ENCODE peak calls at places on chromosomes 3 and 15, in six cellular contexts. C is endothelial cell of umbilical vein, B is neural progenitor cell, R is fibroblast of lung, V is MM.1S, F is mammary epithelial cell. E is an unnamed sample.

GRCh38 chr3:46628980-46629379 is 16.7 kb downstream of the FAM240A start:
- DNase-seq in C (no peak), B (peak; percentile 53), R (no peak), V (no peak), F (no peak), E (no peak)

GRCh38 chr15:41848595-41848994 is 9.9 kb downstream of the PLA2G4B start:
- DNase-seq in C (no peak), B (no peak), R (peak; percentile 19), V (no peak), F (no peak), E (no peak)

GRCh38 chr3:35393916-35394315 is 245.4 kb upstream of the ARPP21 start:
- DNase-seq in C (no peak), B (no peak), R (peak; percentile 47), V (no peak), F (no peak), E (peak; percentile 34)

GRCh38 chr15:89075121-89075640 is 13.1 kb upstream of the ABHD2 start:
- DNase-seq in C (no peak), B (no peak), R (peak; percentile 33), V (no peak), F (peak; percentile 59), E (no peak)

GRCh38 chr15:73346735-73347312 is 21.9 kb downstream of the HCN4 start:
- DNase-seq in C (peak; percentile 21), B (peak; percentile 90), R (peak; percentile 27), V (peak; percentile 71), F (peak; percentile 47), E (peak; percentile 22)

GRCh38 chr15:96365781-96366525 is 35.5 kb downstream of the NR2F2 start:
- DNase-seq in C (no peak), B (peak; percentile 65), R (no peak), V (no peak), F (no peak), E (no peak)

GRCh38 chr3:45084820-45085816 is 59.0 kb downstream of the CLEC3B start:
- DNase-seq in C (no peak), B (no peak), R (peak; percentile 98), V (no peak), F (peak; percentile 61), E (peak; percentile 97)

GRCh38 chr3:187667526-187667925 is 2.7 kb downstream of the SST start:
- DNase-seq in C (no peak), B (no peak), R (no peak), V (no peak), F (no peak), E (no peak)

GRCh38 chr3:72791132-72791531 is 57.1 kb downstream of the SHQ1 start:
- DNase-seq in C (peak; percentile 16), B (no peak), R (peak; percentile 1), V (no peak), F (no peak), E (no peak)

GRCh38 chr3:65627102-65627501 is 411.6 kb downstream of the MAGI1 start:
- DNase-seq in C (no peak), B (no peak), R (no peak), V (no peak), F (peak; percentile 16), E (no peak)

GRCh38 chr3:187183210-187183862 is 13.9 kb upstream of the RTP1 start:
- DNase-seq in C (no peak), B (peak; percentile 23), R (peak; percentile 71), V (no peak), F (peak; percentile 79), E (peak; percentile 54)

GRCh38 chr3:112111785-112112402 is 21.2 kb downstream of the GCSAM start:
- DNase-seq in C (peak; percentile 59), B (peak; percentile 87), R (peak; percentile 58), V (peak; percentile 85), F (peak; percentile 71), E (peak; percentile 38)

GRCh38 chr15:47186071-47186470 is 531.2 kb upstream of the SEMA6D start:
- DNase-seq in C (no peak), B (no peak), R (no peak), V (no peak), F (no peak), E (no peak)

GRCh38 chr15:47184405-47185221 is 532.7 kb upstream of the SEMA6D start:
- DNase-seq in C (peak; percentile 37), B (peak; percentile 66), R (peak; percentile 27), V (peak; percentile 31), F (no peak), E (peak; percentile 14)

GRCh38 chr15:47182818-47183217 is 534.5 kb upstream of the SEMA6D start:
- DNase-seq in C (no peak), B (no peak), R (no peak), V (no peak), F (no peak), E (no peak)

GRCh38 chr15:47184003-47184404 is 533.3 kb upstream of the SEMA6D start:
- DNase-seq in C (peak; percentile 62), B (peak; percentile 67), R (no peak), V (peak; percentile 58), F (peak; percentile 31), E (no peak)

DNA sequence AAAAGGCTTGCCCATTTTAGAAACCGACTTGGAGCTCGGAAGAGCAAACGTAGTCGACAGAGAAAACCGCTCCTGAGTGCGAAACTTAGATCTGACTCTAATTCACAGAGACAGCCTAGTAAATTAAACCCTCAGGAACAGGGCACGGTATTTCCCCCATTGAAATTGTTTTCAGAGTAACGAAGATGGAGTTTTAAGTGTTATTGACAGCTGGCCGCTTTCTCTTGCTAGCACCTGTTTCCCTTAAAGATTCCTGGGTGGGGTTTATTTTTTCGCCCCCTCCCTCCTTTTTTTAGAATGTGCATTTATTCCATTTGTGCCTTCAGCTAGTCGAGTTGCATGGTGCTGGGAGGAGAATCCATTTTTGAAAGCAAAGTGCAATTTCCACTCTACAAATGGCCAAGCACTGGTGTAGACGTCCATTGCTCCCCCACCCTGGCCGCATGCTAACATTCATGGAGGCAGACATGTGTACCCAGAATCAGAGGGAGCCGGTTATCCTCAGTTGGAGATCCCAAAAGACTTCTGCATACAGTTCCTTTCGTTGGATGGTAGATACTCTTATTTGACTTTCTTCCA is 532.0 kb upstream of the SEMA6D start:
- DNase-seq in C (no peak), B (no peak), R (no peak), V (no peak), F (no peak), E (no peak)
- TF ChIP-seq EZH2 in C (no peak), B (no peak), R (no peak), V (no peak), F (peak; percentile 60), E (no peak)

GRCh38 chr15:38066612-38067011 is 132.2 kb downstream of the TMCO5A start:
- DNase-seq in C (no peak), B (no peak), R (no peak), V (no peak), F (no peak), E (no peak)

GRCh38 chr15:38070778-38071177 is 136.3 kb downstream of the TMCO5A start:
- DNase-seq in C (no peak), B (no peak), R (peak; percentile 20), V (no peak), F (no peak), E (no peak)

GRCh38 chr15:38068600-38068999 is 134.2 kb downstream of the TMCO5A start:
- DNase-seq in C (no peak), B (peak; percentile 36), R (peak; percentile 21), V (no peak), F (no peak), E (no peak)

GRCh38 chr15:38069506-38069905 is 135.1 kb downstream of the TMCO5A start:
- DNase-seq in C (peak; percentile 61), B (peak; percentile 7), R (peak; percentile 91), V (no peak), F (peak; percentile 82), E (peak; percentile 87)

DNA sequence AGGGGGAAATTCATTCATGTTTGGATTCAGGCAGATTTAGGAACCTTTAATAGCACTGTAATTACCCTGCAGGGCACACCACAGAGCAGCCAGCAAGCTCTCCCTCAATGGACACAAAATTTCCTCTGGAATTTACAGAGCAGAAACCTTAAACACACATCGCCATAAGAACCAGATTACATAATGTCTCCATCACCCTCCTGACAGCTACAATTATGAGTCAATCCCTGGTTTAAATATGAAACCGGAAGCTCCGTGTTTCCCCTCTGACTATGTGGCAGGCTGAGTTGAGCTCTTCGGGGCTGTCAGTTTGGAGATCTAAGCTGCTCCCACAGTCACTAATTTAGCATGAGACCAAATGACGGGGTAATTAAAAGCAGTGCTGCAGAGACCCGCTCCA is 134.6 kb downstream of the TMCO5A start:
- DNase-seq in C (peak; percentile 85), B (peak; percentile 33), R (peak; percentile 82), V (peak; percentile 61), F (peak; percentile 85), E (peak; percentile 75)
- H3K4me2 ChIP-seq in C (peak overlapping the region; percentile 90), B (peak overlapping the region; percentile 66), R (peak overlapping the region; percentile 79), V (peak overlapping the region; percentile 58), F (peak overlapping the region; percentile 77), E (peak overlapping the region; percentile 88)

GRCh38 chr3:184227481-184227935 is 1.9 kb upstream of the VWA5B2 start:
- DNase-seq in C (peak; percentile 36), B (peak; percentile 62), R (no peak), V (peak; percentile 49), F (no peak), E (no peak)

GRCh38 chr3:184230603-184231528 is 1.5 kb downstream of the VWA5B2 start:
- DNase-seq in C (no peak), B (peak; percentile 52), R (no peak), V (no peak), F (peak; percentile 44), E (no peak)

GRCh38 chr3:184230081-184230602 is 757 bp downstream of the VWA5B2 start:
- DNase-seq in C (no peak), B (peak; percentile 44), R (no peak), V (no peak), F (no peak), E (no peak)

GRCh38 chr3:184228376-184229137 is 828 bp upstream of the VWA5B2 start:
- DNase-seq in C (no peak), B (peak; percentile 14), R (no peak), V (no peak), F (no peak), E (no peak)

DNA sequence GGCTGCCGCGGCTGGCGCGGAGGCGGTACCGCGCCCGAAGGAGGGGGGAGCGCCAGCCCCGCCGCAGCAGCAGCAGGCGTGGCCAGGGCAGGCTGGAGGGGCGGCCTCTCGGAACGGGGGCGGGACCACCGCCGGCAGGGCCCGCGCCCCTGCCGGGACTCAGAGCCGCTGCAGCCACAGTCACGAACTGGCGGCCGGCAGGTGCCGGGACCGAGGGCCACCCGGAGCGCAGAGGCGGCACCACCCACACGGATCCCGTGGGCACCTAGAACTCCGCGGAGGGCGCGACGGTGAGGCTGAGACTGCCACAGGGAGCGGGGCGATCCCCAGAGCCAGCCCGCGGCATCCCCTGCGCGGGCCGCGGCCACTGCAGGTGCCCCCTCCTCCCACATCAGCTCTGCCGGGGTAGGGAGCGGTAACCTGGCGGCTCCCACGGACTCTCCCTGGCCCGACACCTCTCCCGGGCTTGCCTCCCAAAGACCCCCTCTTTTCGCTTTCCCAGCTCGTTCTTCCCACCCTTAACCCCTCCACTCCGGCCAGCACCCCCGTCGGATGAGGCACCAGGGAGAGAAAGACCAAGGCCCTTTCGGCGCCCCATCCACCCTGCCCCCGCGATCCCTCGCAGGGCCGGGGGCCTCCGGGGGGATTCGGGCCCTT is at the start of gene VWA5B2:
- DNase-seq in C (peak; percentile 60), B (peak; percentile 94), R (peak; percentile 44), V (peak; percentile 89), F (peak; percentile 43), E (peak; percentile 15)
- TF ChIP-seq EZH2 in C (peak; percentile 77), B (no peak), R (peak; percentile 96), V (no peak), F (peak; percentile 97), E (peak; percentile 96)

DNA sequence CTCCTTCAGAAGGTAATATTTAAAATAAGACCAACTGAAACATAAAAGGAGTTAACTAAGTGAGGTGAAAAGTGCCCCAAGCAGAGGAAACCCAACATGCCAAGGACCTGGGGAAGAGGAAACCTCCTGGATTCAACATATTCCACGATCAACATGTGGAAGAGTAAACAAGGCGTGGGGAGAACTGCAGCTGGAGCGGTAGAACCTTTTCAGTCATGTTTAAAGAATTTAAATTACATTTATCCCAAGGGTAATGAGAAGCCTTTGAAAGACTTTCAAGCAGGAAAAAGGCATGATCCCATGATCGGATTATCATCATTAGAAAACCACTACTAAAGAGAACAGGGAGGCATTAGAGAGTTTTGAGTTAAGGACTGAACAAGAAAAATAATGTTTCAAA is 330.7 kb downstream of the FHIT start:
- DNase-seq in C (no peak), B (no peak), R (no peak), V (no peak), F (no peak), E (no peak)
- H3K4me2 ChIP-seq in C (no peak overlapping the region), B (no peak overlapping the region), R (no peak overlapping the region), V (no peak overlapping the region), F (no peak overlapping the region), E (no peak overlapping the region)